ENCODE peak calls at places on chromosomes 2 and 18, in four cellular contexts. T is hypothalamus, I is NCI-H1930, U is aorta. D is an unnamed sample.

GRCh38 chr2:84435331-84436081 is 23.6 kb downstream of the SUCLG1 start:
- DNase-seq in T (no peak), I (no peak), U (no peak), D (no peak)

GRCh38 chr2:190763901-190764514 is 115.1 kb downstream of the NAB1 start:
- DNase-seq in T (no peak), I (no peak), U (no peak), D (no peak)

GRCh38 chr2:218927411-218927810 is 32.1 kb upstream of the CDK5R2 start:
- DNase-seq in T (no peak), I (peak; percentile 25), U (no peak), D (no peak)

GRCh38 chr2:180124273-180124881 is 117.3 kb upstream of the CWC22 start:
- DNase-seq in T (no peak), I (peak; percentile 28), U (no peak), D (peak; percentile 72)

GRCh38 chr2:101985101-101985792 is 6.5 kb upstream of the IL1R2 start:
- DNase-seq in T (no peak), I (no peak), U (no peak), D (no peak)

GRCh38 chr18:36212301-36212977 is 25.1 kb downstream of the MOCOS start:
- DNase-seq in T (no peak), I (no peak), U (peak; percentile 54), D (no peak)

GRCh38 chr2:220034356-220035121 is 407.1 kb downstream of the SLC4A3 start:
- DNase-seq in T (no peak), I (no peak), U (peak; percentile 54), D (no peak)

GRCh38 chr2:159169187-159169586 is 117.3 kb downstream of the WDSUB1 start:
- DNase-seq in T (no peak), I (no peak), U (no peak), D (peak; percentile 73)

GRCh38 chr2:78778756-78779510 is 246.6 kb upstream of the REG3G start:
- DNase-seq in T (no peak), I (no peak), U (no peak), D (no peak)

GRCh38 chr2:132009874-132010521 is 151.8 kb downstream of the ANKRD30BL start:
- DNase-seq in T (no peak), I (no peak), U (peak; percentile 27), D (no peak)

GRCh38 chr2:212535963-212536362 is 2.6 kb downstream of the ERBB4 start:
- DNase-seq in T (no peak), I (no peak), U (no peak), D (no peak)